ENCODE peak calls at places on chromosome 3, in four cellular contexts. P is HEK293T, E is HepG2, B is K562. Y is an unnamed sample.

GRCh38 chr3:144105542-144105941 is 133.9 kb downstream of the DIPK2A start:
- DNase-seq in P (no peak), E (peak; percentile 13), B (no peak), Y (no peak)

GRCh38 chr3:38396861-38397260 is 50.3 kb downstream of the XYLB start:
- DNase-seq in P (no peak), E (no peak), B (no peak), Y (no peak)

GRCh38 chr3:56725175-56725574 is 42.1 kb upstream of the TASOR start:
- DNase-seq in P (no peak), E (no peak), B (no peak), Y (peak; percentile 87)

GRCh38 chr3:136734382-136735070 is 17.7 kb downstream of the STAG1 start:
- DNase-seq in P (no peak), E (peak; percentile 59), B (no peak), Y (no peak)

GRCh38 chr3:184583345-184584000 is 21.9 kb downstream of the EPHB3 start:
- DNase-seq in P (no peak), E (no peak), B (peak; percentile 59), Y (no peak)

GRCh38 chr3:178982138-178982537 is 89.5 kb downstream of the ZMAT3 start:
- DNase-seq in P (no peak), E (no peak), B (no peak), Y (no peak)

GRCh38 chr3:32176989-32177701 is 61.3 kb upstream of the CMTM8 start:
- DNase-seq in P (peak; percentile 64), E (peak; percentile 68), B (peak; percentile 61), Y (peak; percentile 15)

GRCh38 chr3:50375200-50375931 is 16.0 kb upstream of the TMEM115 start:
- DNase-seq in P (peak; percentile 26), E (no peak), B (peak; percentile 41), Y (no peak)

GRCh38 chr3:74402821-74403220 is 211.6 kb downstream of the CNTN3 start:
- DNase-seq in P (no peak), E (no peak), B (no peak), Y (no peak)

GRCh38 chr3:12439161-12439560 is 45.1 kb upstream of the TSEN2 start:
- DNase-seq in P (no peak), E (no peak), B (no peak), Y (no peak)

GRCh38 chr3:138220788-138221187 is 33.7 kb downstream of the ARMC8 start:
- DNase-seq in P (no peak), E (no peak), B (no peak), Y (no peak)

GRCh38 chr3:126414406-126414805 is 19.7 kb downstream of the CFAP100 start:
- DNase-seq in P (no peak), E (no peak), B (no peak), Y (no peak)

GRCh38 chr3:178270838-178271237 is 265.4 kb upstream of the KCNMB2 start:
- DNase-seq in P (no peak), E (no peak), B (no peak), Y (no peak)

GRCh38 chr3:43034200-43034599 is 55.1 kb downstream of the GASK1A start:
- DNase-seq in P (no peak), E (no peak), B (no peak), Y (no peak)

GRCh38 chr3:184553385-184553784 is 8.2 kb upstream of the EPHB3 start:
- DNase-seq in P (no peak), E (no peak), B (no peak), Y (no peak)

GRCh38 chr3:16033889-16034687 is 140.4 kb upstream of the GALNT15 start:
- DNase-seq in P (no peak), E (no peak), B (no peak), Y (no peak)

GRCh38 chr3:162718697-162719096 is 1222.1 kb downstream of the OTOL1 start:
- DNase-seq in P (no peak), E (no peak), B (no peak), Y (no peak)

GRCh38 chr3:10551821-10552630 is 46.6 kb upstream of the ATP2B2 start:
- DNase-seq in P (no peak), E (no peak), B (peak; percentile 30), Y (no peak)

GRCh38 chr3:76410762-76411281 is 625.5 kb upstream of the ZNF717 start:
- DNase-seq in P (no peak), E (no peak), B (no peak), Y (no peak)

DNA sequence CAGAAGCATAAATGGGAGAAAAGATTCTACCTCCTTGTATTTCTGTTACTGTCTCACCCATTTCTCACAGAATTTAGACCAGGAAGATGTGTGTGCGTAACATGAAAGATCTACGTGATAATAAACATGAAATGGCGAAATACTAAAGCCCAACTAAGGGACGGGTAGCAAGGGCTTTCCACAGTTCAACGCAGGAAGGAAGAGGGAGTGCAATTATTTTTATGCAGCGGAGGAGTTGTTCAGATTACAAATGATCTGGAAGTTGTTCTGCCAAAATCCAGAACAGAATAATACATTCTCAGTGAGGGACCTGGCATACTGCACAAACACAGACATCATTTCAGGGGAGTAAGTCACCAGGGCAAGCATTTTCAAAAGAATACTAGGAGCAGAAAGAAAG is 133.7 kb upstream of the RAP2B start:
- DNase-seq in P (no peak), E (no peak), B (no peak), Y (no peak)
- TF ChIP-seq FOXK2 in P (no peak), E (no peak), B (no peak), Y (no peak)

GRCh38 chr3:97613139-97613538 is 151.4 kb upstream of the ARL6 start:
- DNase-seq in P (no peak), E (no peak), B (no peak), Y (no peak)

GRCh38 chr3:97612632-97613031 is 151.9 kb upstream of the ARL6 start:
- DNase-seq in P (no peak), E (no peak), B (no peak), Y (no peak)
- TF ChIP-seq FOXK2 in P (no peak), E (no peak), B (no peak), Y (no peak)

DNA sequence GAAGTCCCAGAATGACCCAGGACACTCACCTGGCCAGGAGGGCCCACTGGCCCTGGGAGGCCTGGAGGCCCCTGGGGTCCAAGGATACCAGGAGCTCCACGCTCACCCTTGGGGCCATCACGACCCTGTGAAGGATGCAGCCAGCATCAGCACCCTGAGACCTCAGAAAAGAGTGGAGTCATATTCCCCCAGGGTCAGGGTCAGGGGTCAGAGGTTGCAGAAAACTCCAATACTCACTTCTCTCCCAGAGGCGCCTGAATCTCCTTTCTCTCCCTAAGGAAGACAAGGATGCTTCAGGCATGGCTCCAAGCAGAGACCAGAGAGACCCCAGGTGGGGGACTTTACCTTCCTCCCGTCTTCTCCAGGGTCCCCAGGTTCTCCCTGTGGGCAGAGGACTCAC is 13.1 kb upstream of the UCN2 start:
- DNase-seq in P (no peak), E (no peak), B (no peak), Y (no peak)
- TF ChIP-seq FOXK2 in P (no peak), E (no peak), B (no peak), Y (no peak)

GRCh38 chr3:152244156-152244888 is 24.4 kb upstream of the MBNL1 start:
- DNase-seq in P (no peak), E (no peak), B (no peak), Y (no peak)
- TF ChIP-seq FOXK2 in P (no peak), E (no peak), B (no peak), Y (no peak)

DNA sequence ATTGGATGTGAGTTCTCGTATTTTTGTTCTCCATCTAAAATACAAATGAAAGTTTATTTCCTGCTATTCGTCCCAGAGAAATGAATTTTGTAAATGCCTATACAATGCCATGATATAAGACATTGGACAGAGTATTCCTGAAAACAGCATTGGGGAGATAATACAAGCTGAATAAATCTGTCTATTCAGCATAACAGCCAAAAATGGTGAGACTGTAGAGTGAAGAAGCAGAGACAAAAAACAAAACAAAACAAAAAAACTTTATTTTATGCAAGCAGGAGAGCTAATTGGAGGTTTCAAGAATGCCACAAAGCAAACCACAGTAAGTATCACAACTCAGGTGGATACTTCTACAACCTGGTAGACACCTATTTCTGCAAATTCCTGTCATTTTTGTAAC is 162.9 kb downstream of the CLSTN2 start:
- DNase-seq in P (no peak), E (no peak), B (no peak), Y (no peak)
- TF ChIP-seq FOXK2 in P (no peak), E (no peak), B (no peak), Y (no peak)

GRCh38 chr3:194691481-194692281 is 6.0 kb downstream of the FAM43A start:
- DNase-seq in P (no peak), E (no peak), B (no peak), Y (peak; percentile 85)
- TF ChIP-seq FOXK2 in P (no peak), E (no peak), B (no peak), Y (no peak)

DNA sequence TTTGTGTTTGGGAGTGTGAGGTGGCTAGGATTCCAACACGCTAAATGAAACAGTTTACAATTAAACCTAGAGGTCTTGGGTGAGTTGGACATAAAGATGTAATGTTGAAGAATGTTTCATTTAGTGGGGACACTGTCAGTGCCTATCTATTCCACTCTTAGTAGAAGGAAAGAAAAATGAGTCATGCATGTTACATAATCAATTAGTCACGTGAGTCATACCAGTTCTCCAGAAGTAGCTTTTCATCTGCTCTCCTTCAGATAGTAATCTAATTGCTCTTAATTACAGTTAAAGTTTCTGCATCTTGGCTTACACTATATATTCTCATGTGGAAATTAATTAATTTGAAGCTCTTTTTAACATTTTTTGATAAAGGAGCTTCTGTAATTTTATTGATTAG is 115.7 kb upstream of the P2RY1 start:
- DNase-seq in P (no peak), E (no peak), B (peak; percentile 15), Y (no peak)
- TF ChIP-seq FOXK2 in P (no peak), E (no peak), B (no peak), Y (no peak)